ENCODE peak calls at places on chromosomes 13 and 19, in nine cellular contexts. N, M, L, Q, F, U, C, D and R are unnamed samples.
A peak's percentile ranks its signal among the peaks of the same experiment; 100 is the strongest.

GRCh38 chr13:93147946-93148345 is 78.7 kb upstream of the GPC6 start:
- DNase-seq in N (no peak), F (no peak), C (no peak), M (no peak), L (no peak), D (no peak), U (no peak), Q (no peak), R (no peak)

GRCh38 chr13:98927954-98928927 is 49.6 kb downstream of the DOCK9 start:
- DNase-seq in L (no peak), U (no peak), N (no peak), F (peak; percentile 84), M (peak; percentile 74), Q (no peak), D (no peak), C (no peak), R (no peak)

GRCh38 chr13:30253830-30254229 is 53.5 kb downstream of the KATNAL1 start:
- DNase-seq in D (no peak), Q (no peak), M (no peak), C (no peak), F (no peak), L (no peak), U (no peak), N (no peak), R (no peak)

GRCh38 chr13:98143157-98143553 is 261 bp downstream of the FARP1 start:
- DNase-seq in C (peak; percentile 59), F (no peak), M (peak; percentile 38), N (no peak), L (peak; percentile 79), Q (peak; percentile 57), U (peak; percentile 58), D (no peak), R (no peak)

GRCh38 chr19:33207040-33207620 is 13.0 kb downstream of the LRP3 start:
- DNase-seq in D (no peak), C (no peak), U (no peak), Q (no peak), M (no peak), N (no peak), F (no peak), L (no peak), R (no peak)

GRCh38 chr19:44949550-44949949 is 3.7 kb downstream of the APOC2 start:
- DNase-seq in L (no peak), D (no peak), U (no peak), F (no peak), C (no peak), N (no peak), M (no peak), Q (no peak), R (no peak)

GRCh38 chr19:42303101-42303464 is 659 bp upstream of the PAFAH1B3 start:
- DNase-seq in U (no peak), D (no peak), L (no peak), N (no peak), M (no peak), C (no peak), Q (no peak), F (no peak), R (no peak)

GRCh38 chr19:14090509-14091085 is at the start of gene SAMD1:
- DNase-seq in N (peak; percentile 95), Q (peak; percentile 95), D (peak; percentile 96), U (peak; percentile 54), L (peak; percentile 95), C (peak; percentile 94), M (peak; percentile 93), F (peak; percentile 97), R (peak; percentile 68)

GRCh38 chr19:50705422-50706019 is 14.1 kb downstream of the SHANK1 start:
- DNase-seq in L (no peak), D (no peak), Q (no peak), M (no peak), U (no peak), N (no peak), F (no peak), C (no peak), R (no peak)

GRCh38 chr19:19160489-19161035 is 9.5 kb downstream of the MEF2B start:
- DNase-seq in M (no peak), U (no peak), C (no peak), F (no peak), D (no peak), Q (no peak), L (peak; percentile 83), N (no peak), R (no peak)

GRCh38 chr13:31038834-31039552 is 106.5 kb downstream of the TEX26 start:
- DNase-seq in L (no peak), D (no peak), U (no peak), N (no peak), Q (no peak), F (no peak), C (no peak), M (no peak), R (no peak)

GRCh38 chr19:5138606-5139594 is 170.0 kb downstream of the KDM4B start:
- DNase-seq in M (peak; percentile 62), N (no peak), Q (peak; percentile 79), D (no peak), U (no peak), C (no peak), L (peak; percentile 94), F (no peak), R (no peak)

GRCh38 chr19:33486936-33487793 is 34.4 kb downstream of the PEPD start:
- DNase-seq in M (no peak), L (peak; percentile 58), D (no peak), N (peak; percentile 50), C (no peak), Q (peak; percentile 29), F (no peak), U (no peak), R (no peak)

GRCh38 chr19:17950310-17951150 is 16.4 kb upstream of the KCNN1 start:
- DNase-seq in L (peak; percentile 76), D (no peak), N (no peak), Q (peak; percentile 63), C (no peak), M (no peak), F (no peak), U (no peak), R (no peak)

GRCh38 chr13:113653264-113654174 is 4.5 kb downstream of the ATP4B start:
- DNase-seq in N (peak; percentile 62), C (no peak), U (no peak), L (peak; percentile 52), Q (peak; percentile 26), D (no peak), F (no peak), M (no peak), R (no peak)

GRCh38 chr19:39246951-39247669 is 1.5 kb downstream of the IFNL4 start:
- DNase-seq in U (no peak), M (peak; percentile 16), C (peak; percentile 60), N (no peak), Q (no peak), D (peak; percentile 42), L (peak; percentile 75), F (no peak), R (no peak)

GRCh38 chr13:45434556-45435371 is 16.6 kb upstream of the SLC25A30 start:
- DNase-seq in Q (no peak), D (no peak), N (no peak), L (no peak), C (peak; percentile 35), F (no peak), M (no peak), U (no peak), R (no peak)

GRCh38 chr19:18507021-18507726 is 14.7 kb downstream of the ELL start:
- DNase-seq in C (peak; percentile 80), N (no peak), D (peak; percentile 55), U (no peak), L (peak; percentile 72), Q (no peak), F (no peak), M (peak; percentile 63), R (no peak)

GRCh38 chr19:47227347-47228167 is 3.4 kb downstream of the BBC3 start:
- DNase-seq in C (peak; percentile 96), M (peak; percentile 94), D (peak; percentile 93), F (peak; percentile 98), L (peak; percentile 92), N (peak; percentile 97), Q (peak; percentile 97), U (peak; percentile 96), R (peak; percentile 59)

GRCh38 chr19:9348253-9348652 is 14.6 kb upstream of the ZNF177 start:
- DNase-seq in Q (no peak), M (no peak), L (no peak), D (no peak), C (no peak), F (no peak), N (no peak), U (no peak), R (no peak)
- H3K9me3 ChIP-seq in Q (peaks cover 19% of the 10 kb centered on the region), M (peaks cover 98% of the 10 kb centered on the region), L (peaks cover 100% of the 10 kb centered on the region), D (peaks cover 95% of the 10 kb centered on the region), C (peaks cover 83% of the 10 kb centered on the region), F (peaks cover 3% of the 10 kb centered on the region), N (peaks cover 78% of the 10 kb centered on the region), U (peaks cover 72% of the 10 kb centered on the region), R (peaks cover 5% of the 10 kb centered on the region)

GRCh38 chr19:23832717-23833327 is 74.1 kb upstream of the ZNF681 start:
- DNase-seq in Q (no peak), M (no peak), F (no peak), C (no peak), U (no peak), N (no peak), L (no peak), D (no peak), R (no peak)
- H3K9me3 ChIP-seq in Q (peaks cover 5% of the 10 kb centered on the region), M (peaks cover 60% of the 10 kb centered on the region), F (no peaks in the 10 kb centered on the region), C (peaks cover 59% of the 10 kb centered on the region), U (peaks cover 76% of the 10 kb centered on the region), N (peaks cover 44% of the 10 kb centered on the region), L (peaks cover 96% of the 10 kb centered on the region), D (peaks cover 22% of the 10 kb centered on the region), R (peaks cover 84% of the 10 kb centered on the region)

DNA sequence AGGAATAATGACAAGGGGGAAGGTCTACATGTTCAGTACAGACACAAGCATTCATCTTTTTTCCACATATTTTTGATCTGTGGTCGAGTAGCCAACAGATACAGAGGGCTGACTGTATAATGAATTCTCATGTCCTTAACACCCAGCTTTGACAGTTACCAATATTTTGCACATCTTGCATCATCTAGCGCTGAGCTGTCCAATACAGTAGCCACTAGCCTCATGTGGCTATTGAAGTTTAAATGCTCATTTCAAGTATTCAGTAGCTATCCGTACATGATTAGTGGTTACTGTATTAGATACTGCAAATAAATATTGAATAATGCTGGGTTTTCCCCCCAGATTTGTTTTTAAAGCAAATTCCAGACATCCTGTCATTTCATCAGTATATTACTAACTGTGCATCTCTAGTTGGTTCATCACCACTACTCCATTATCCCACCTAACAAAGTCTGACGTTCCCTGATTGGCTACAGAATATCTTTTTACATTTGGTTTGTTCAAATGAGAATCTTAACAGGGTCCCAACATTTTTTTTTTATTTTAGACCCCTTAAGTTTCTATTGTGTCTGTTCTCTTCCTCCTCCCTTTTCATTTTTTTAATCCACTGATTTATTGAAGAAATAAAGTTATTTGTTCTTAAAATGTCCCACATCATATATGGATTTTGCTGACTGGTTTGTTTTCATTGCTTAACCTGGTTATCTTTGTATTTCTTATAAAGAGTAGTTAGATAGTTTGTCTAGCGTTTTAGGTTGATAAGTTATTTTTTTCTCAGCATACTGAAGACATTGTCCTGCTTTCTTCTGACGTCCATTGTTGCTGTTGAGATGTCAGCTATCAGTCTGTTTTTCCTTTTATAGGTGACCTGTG is 8.2 kb downstream of the ZNF177 start:
- DNase-seq in C (no peak), F (no peak), U (no peak), Q (no peak), N (no peak), M (no peak), L (no peak), D (no peak), R (no peak)
- H3K9me3 ChIP-seq in C (peaks cover 75% of the 10 kb centered on the region), F (no peaks in the 10 kb centered on the region), U (peaks cover 38% of the 10 kb centered on the region), Q (peaks cover 7% of the 10 kb centered on the region), N (peaks cover 52% of the 10 kb centered on the region), M (peaks cover 92% of the 10 kb centered on the region), L (peaks cover 100% of the 10 kb centered on the region), D (peaks cover 90% of the 10 kb centered on the region), R (no peaks in the 10 kb centered on the region)

GRCh38 chr13:112417079-112417478 is 40.9 kb downstream of the SPACA7 start:
- DNase-seq in N (no peak), D (no peak), L (no peak), M (no peak), F (no peak), Q (no peak), C (no peak), U (no peak), R (no peak)

GRCh38 chr13:112416647-112417046 is 40.5 kb downstream of the SPACA7 start:
- DNase-seq in M (no peak), L (no peak), U (no peak), Q (no peak), C (no peak), F (no peak), N (no peak), D (no peak), R (no peak)
- H3K9me3 ChIP-seq in M (peaks cover 24% of the 10 kb centered on the region), L (peaks cover 71% of the 10 kb centered on the region), U (peaks cover 19% of the 10 kb centered on the region), Q (peaks cover 17% of the 10 kb centered on the region), C (peaks cover 12% of the 10 kb centered on the region), F (no peaks in the 10 kb centered on the region), N (peaks cover 36% of the 10 kb centered on the region), D (peaks cover 43% of the 10 kb centered on the region), R (peaks cover 57% of the 10 kb centered on the region)